ENCODE peak calls at places on chromosome 10, in five cellular contexts. J, T, M, Z and P are unnamed samples.

GRCh38 chr10:87541114-87541513 is 36.4 kb downstream of the MINPP1 start:
- DNase-seq in J (no peak), T (no peak), M (no peak), Z (no peak), P (no peak)

GRCh38 chr10:31186225-31187010 is 132.6 kb upstream of the ZEB1 start:
- DNase-seq in J (no peak), T (no peak), M (peak; percentile 15), Z (no peak), P (no peak)

GRCh38 chr10:116809528-116810500 is 39.5 kb upstream of the ENO4 start:
- DNase-seq in J (no peak), T (no peak), M (peak; percentile 56), Z (no peak), P (no peak)

GRCh38 chr10:63103971-63104409 is 29.1 kb upstream of the NRBF2 start:
- DNase-seq in J (no peak), T (no peak), M (no peak), Z (no peak), P (no peak)

GRCh38 chr10:91798736-91799579 is 732 bp downstream of the TNKS2 start:
- DNase-seq in J (peak; percentile 53), T (no peak), M (peak; percentile 73), Z (peak; percentile 13), P (no peak)

GRCh38 chr10:110568055-110568735 is 700 bp downstream of the SMC3 start:
- DNase-seq in J (no peak), T (peak; percentile 33), M (peak; percentile 78), Z (peak; percentile 6), P (no peak)

GRCh38 chr10:123821136-123821535 is 70.5 kb downstream of the CPXM2 start:
- DNase-seq in J (no peak), T (no peak), M (no peak), Z (no peak), P (no peak)

GRCh38 chr10:21261705-21262285 is 263.7 kb downstream of the SKIDA1 start:
- DNase-seq in J (no peak), T (no peak), M (peak; percentile 44), Z (no peak), P (no peak)

GRCh38 chr10:131746785-131747184 is 154.0 kb upstream of the PPP2R2D start:
- DNase-seq in J (no peak), T (no peak), M (no peak), Z (no peak), P (no peak)